ENCODE peak calls at places on chromosomes 2 and 18, in nine cellular contexts. H is HT1080; R is LoVo; C is cardiac muscle cell; K is amniotic stem cell; A is effector CD4-positive, alpha-beta T cell; Q is AG20443; P is EL; L is astrocyte of the cerebellum. T is an unnamed sample.

GRCh38 chr2:101361519-101361918 is 25.8 kb downstream of the CREG2 start:
- DNase-seq in R (no peak), Q (no peak), L (no peak), K (no peak), P (no peak), C (no peak), H (no peak), A (no peak), T (no peak)

GRCh38 chr2:119521437-119521825 is 2.9 kb downstream of the SCTR start:
- DNase-seq in K (no peak), Q (no peak), C (no peak), H (no peak), A (no peak), L (no peak), P (no peak), R (no peak), T (no peak)

GRCh38 chr2:235958221-235958620 is 210.0 kb downstream of the GBX2 start:
- DNase-seq in P (no peak), C (no peak), L (no peak), Q (no peak), H (no peak), K (no peak), R (no peak), A (no peak), T (no peak)

GRCh38 chr2:174076040-174076439 is 110.9 kb upstream of the SP3 start:
- DNase-seq in C (no peak), L (no peak), H (no peak), R (no peak), K (no peak), P (no peak), A (no peak), Q (no peak), T (no peak)

GRCh38 chr2:40879305-40879704 is 427.4 kb upstream of the SLC8A1 start:
- DNase-seq in Q (no peak), A (no peak), P (no peak), H (no peak), K (no peak), L (no peak), C (no peak), R (no peak), T (no peak)

GRCh38 chr18:68803371-68803770 is 5.5 kb downstream of the CCDC102B start:
- DNase-seq in C (no peak), A (no peak), K (no peak), R (no peak), L (peak), Q (peak), P (peak), H (no peak), T (no peak)

GRCh38 chr18:61998335-61998734 is 105.5 kb upstream of the RNF152 start:
- DNase-seq in A (no peak), C (no peak), K (no peak), P (no peak), Q (no peak), R (no peak), L (no peak), H (peak), T (no peak)

GRCh38 chr2:231545105-231545902 is 15.1 kb upstream of the NMUR1 start:
- DNase-seq in P (peak), L (peak), C (no peak), K (no peak), A (no peak), Q (peak), R (no peak), H (peak), T (peak)

GRCh38 chr2:176068037-176068832 is 15.5 kb downstream of the EVX2 start:
- DNase-seq in H (no peak), L (no peak), K (no peak), A (no peak), P (no peak), R (no peak), Q (no peak), C (peak), T (no peak)

GRCh38 chr2:220513573-220514288 is 886.3 kb downstream of the SLC4A3 start:
- DNase-seq in R (no peak), L (no peak), C (no peak), H (no peak), Q (no peak), K (no peak), P (peak), A (no peak), T (no peak)

GRCh38 chr2:164706522-164706921 is 85.2 kb upstream of the GRB14 start:
- DNase-seq in L (no peak), H (peak), C (no peak), K (no peak), R (no peak), Q (peak), P (peak), A (no peak), T (peak)

GRCh38 chr2:161947394-161947793 is 126.6 kb downstream of the DPP4 start:
- DNase-seq in P (no peak), H (no peak), C (no peak), K (no peak), R (no peak), Q (no peak), A (no peak), L (no peak), T (no peak)

GRCh38 chr2:224712346-224712745 is 3.8 kb downstream of the CCDC195 start:
- DNase-seq in A (no peak), K (no peak), C (no peak), H (no peak), L (no peak), Q (peak), P (no peak), R (no peak), T (no peak)

GRCh38 chr18:5604778-5605177 is 61.0 kb upstream of the EPB41L3 start:
- DNase-seq in P (no peak), Q (no peak), K (no peak), C (no peak), A (no peak), L (no peak), R (no peak), H (no peak), T (no peak)

GRCh38 chr2:224958873-224959272 is 83.4 kb downstream of the DOCK10 start:
- DNase-seq in C (no peak), H (no peak), A (no peak), Q (peak), R (no peak), P (no peak), K (no peak), L (no peak), T (no peak)

GRCh38 chr2:225027061-225027762 is 15.1 kb downstream of the DOCK10 start:
- DNase-seq in K (no peak), H (no peak), P (no peak), Q (no peak), C (no peak), A (no peak), L (no peak), R (no peak), T (no peak)

GRCh38 chr2:117470311-117471095 is 344.0 kb upstream of the DDX18 start:
- DNase-seq in L (no peak), H (peak), P (no peak), R (peak), K (no peak), Q (no peak), C (peak), A (no peak), T (peak)

GRCh38 chr2:229943770-229944449 is 21.6 kb downstream of the FBXO36 start:
- DNase-seq in H (no peak), L (no peak), P (no peak), R (no peak), Q (no peak), K (no peak), A (no peak), C (no peak), T (no peak)

GRCh38 chr2:206531996-206532543 is 88.7 kb downstream of the ADAM23 start:
- DNase-seq in K (no peak), P (no peak), R (no peak), C (peak), A (no peak), Q (peak), H (peak), L (no peak), T (no peak)

GRCh38 chr2:138365581-138365980 is 136.0 kb upstream of the SPOPL start:
- DNase-seq in C (no peak), Q (no peak), H (no peak), R (no peak), K (no peak), A (no peak), P (no peak), L (no peak), T (no peak)

GRCh38 chr2:33167655-33168245 is 221.0 kb downstream of the LTBP1 start:
- DNase-seq in H (no peak), L (no peak), K (no peak), A (no peak), P (peak), Q (peak), C (no peak), R (no peak), T (no peak)

GRCh38 chr2:2232167-2232566 is 98.9 kb downstream of the MYT1L start:
- DNase-seq in A (no peak), Q (no peak), C (no peak), K (no peak), L (no peak), R (no peak), P (no peak), H (no peak), T (no peak)

GRCh38 chr2:161355106-161355505 is 46.9 kb downstream of the PSMD14 start:
- DNase-seq in A (no peak), C (no peak), H (no peak), L (no peak), Q (no peak), R (no peak), K (no peak), P (no peak), T (no peak)

GRCh38 chr18:41073372-41073954 is 881.6 kb upstream of the PIK3C3 start:
- DNase-seq in R (no peak), H (peak), L (peak), A (no peak), P (peak), Q (no peak), C (no peak), K (peak), T (peak)

GRCh38 chr2:85216051-85216431 is 82.8 kb downstream of the TCF7L1 start:
- DNase-seq in R (no peak), P (no peak), K (no peak), A (no peak), H (no peak), C (no peak), L (no peak), Q (no peak), T (no peak)

GRCh38 chr2:208042450-208042849 is 17.1 kb upstream of the PLEKHM3 start:
- DNase-seq in L (no peak), P (no peak), Q (no peak), C (no peak), A (no peak), R (no peak), K (no peak), H (no peak), T (no peak)

GRCh38 chr2:215080545-215080944 is 57.9 kb downstream of the ABCA12 start:
- DNase-seq in R (no peak), H (no peak), A (no peak), Q (no peak), C (peak), P (no peak), K (no peak), L (no peak), T (no peak)

T was measured in H54.